ENCODE peak calls at places on chromosomes 16 and 17, in six cellular contexts. Z is IMR-90, T is mesenchymal stem cell, W is H9, J is neuronal stem cell, S is H1. H is an unnamed sample.

GRCh38 chr17:40028595-40028994 is 13.4 kb downstream of the CSF3 start:
- DNase-seq in W (no peak), Z (no peak), J (no peak), S (no peak), T (no peak), H (no peak)

GRCh38 chr16:4157376-4157825 is 41.2 kb upstream of the ADCY9 start:
- DNase-seq in T (no peak), W (no peak), S (no peak), J (no peak), Z (no peak), H (no peak)

GRCh38 chr17:78492116-78492799 is 84.9 kb downstream of the DNAH17 start:
- DNase-seq in S (no peak), J (no peak), Z (no peak), W (no peak), T (no peak), H (no peak)

GRCh38 chr17:82065193-82065637 is 389 bp downstream of the DUS1L start:
- DNase-seq in J (no peak), W (no peak), Z (peak), S (no peak), T (peak), H (no peak)

GRCh38 chr17:31549121-31549524 is 157.6 kb downstream of the RAB11FIP4 start:
- DNase-seq in S (no peak), Z (no peak), T (peak), J (no peak), W (no peak), H (peak)

GRCh38 chr16:83994087-83994486 is 26.0 kb downstream of the NECAB2 start:
- DNase-seq in Z (peak), S (no peak), W (no peak), T (peak), J (no peak), H (peak)

GRCh38 chr17:39194089-39194984 is 3.1 kb downstream of the CACNB1 start:
- DNase-seq in W (peak), T (peak), S (no peak), Z (peak), J (peak), H (peak)

GRCh38 chr16:48583075-48584065 is 26.6 kb downstream of the N4BP1 start:
- DNase-seq in S (no peak), W (no peak), J (no peak), Z (no peak), T (peak), H (no peak)

GRCh38 chr17:62898239-62898864 is 67.7 kb upstream of the TANC2 start:
- DNase-seq in Z (no peak), T (peak), S (no peak), W (no peak), J (no peak), H (peak)

GRCh38 chr17:77951123-77951522 is 7.4 kb upstream of the TNRC6C start:
- DNase-seq in S (no peak), Z (no peak), W (no peak), T (no peak), J (no peak), H (no peak)

GRCh38 chr17:1201132-1201702 is 21.4 kb upstream of the ABR start:
- DNase-seq in J (no peak), T (no peak), S (no peak), Z (no peak), W (no peak), H (no peak)

GRCh38 chr17:47810200-47810821 is 11.3 kb downstream of the OSBPL7 start:
- DNase-seq in J (no peak), W (peak), Z (peak), T (peak), S (no peak), H (peak)

GRCh38 chr17:45129426-45129939 is 2.8 kb downstream of the PLCD3 start:
- DNase-seq in J (no peak), W (no peak), T (peak), Z (no peak), S (no peak), H (peak)

GRCh38 chr17:48100591-48101011 is 677 bp downstream of the CBX1 start:
- DNase-seq in W (peak), J (no peak), T (peak), Z (peak), S (peak), H (peak)

GRCh38 chr17:9021158-9021984 is at the start of gene NTN1:
- DNase-seq in T (peak), S (no peak), W (peak), Z (peak), J (peak), H (no peak)

GRCh38 chr17:21296097-21297025 is 11.8 kb downstream of the MAP2K3 start:
- DNase-seq in W (no peak), S (no peak), Z (peak), T (no peak), J (no peak), H (no peak)

GRCh38 chr17:40251576-40251975 is 32.5 kb downstream of the WIPF2 start:
- DNase-seq in J (no peak), T (peak), W (no peak), Z (peak), S (no peak), H (no peak)

GRCh38 chr16:50152807-50153647 is at the start of gene TENT4B:
- DNase-seq in W (peak), S (peak), Z (peak), T (peak), J (peak), H (peak)

GRCh38 chr16:29738514-29738913 is 7.3 kb downstream of the C16orf54 start:
- DNase-seq in T (no peak), Z (no peak), J (no peak), W (no peak), S (no peak), H (no peak)

GRCh38 chr17:7394452-7395191 is at the start of gene PLSCR3:
- DNase-seq in T (peak), J (peak), S (no peak), W (peak), Z (peak), H (peak)

GRCh38 chr16:65758620-65759019 is 607.9 kb upstream of the CDH5 start:
- DNase-seq in Z (no peak), S (no peak), J (no peak), T (no peak), W (no peak), H (no peak)

GRCh38 chr17:74759941-74760340 is 11.5 kb downstream of the NHERF1 start:
- DNase-seq in Z (no peak), J (no peak), W (no peak), S (no peak), T (no peak), H (peak)
- H3K18ac ChIP-seq in Z (no peak), J (peak), W (no peak), S (peak), T (peak), H (no peak)

GRCh38 chr17:57902800-57903759 is 52.1 kb downstream of the CUEDC1 start:
- DNase-seq in J (no peak), W (no peak), Z (peak), S (no peak), T (peak), H (no peak)
- H2AK5ac ChIP-seq in J (peak), W (no peak), Z (peak), S (peak), T (peak), H (no peak)

GRCh38 chr17:33028778-33029177 is 37.1 kb downstream of the SPACA3 start:
- DNase-seq in W (no peak), J (no peak), Z (no peak), T (no peak), S (no peak), H (no peak)
- H3K27ac ChIP-seq in W (no peak), J (no peak), Z (no peak), T (no peak), S (no peak), H (no peak)

GRCh38 chr17:27543958-27544349 is 87.0 kb upstream of the LGALS9 start:
- DNase-seq in Z (no peak), S (no peak), T (no peak), J (no peak), W (no peak), H (no peak)
- H3K18ac ChIP-seq in Z (no peak), S (no peak), T (no peak), J (no peak), W (no peak), H (no peak)

H was measured in mesendoderm.